ENCODE peak calls at places on chromosomes 12 and 14, in eight cellular contexts. S is tibial artery; G is Panc1; Z is brain microvascular endothelial cell; V is CD8-positive, alpha-beta memory T cell; U is CD8-positive, alpha-beta T cell; C is breast epithelium; D is heart right ventricle. E is an unnamed sample.

GRCh38 chr12:19539836-19540235 is 100.5 kb downstream of the AEBP2 start:
- DNase-seq in S (no peak), G (no peak), Z (no peak), V (no peak), U (no peak), C (no peak), D (no peak), E (no peak)

GRCh38 chr14:60106341-60106740 is 14.6 kb downstream of the PCNX4 start:
- DNase-seq in S (no peak), G (no peak), Z (peak), V (no peak), U (no peak), C (no peak), D (no peak), E (no peak)

GRCh38 chr12:4242595-4242994 is 31.0 kb upstream of the CCND2 start:
- DNase-seq in S (no peak), G (no peak), Z (no peak), V (no peak), U (no peak), C (no peak), D (no peak), E (no peak)

GRCh38 chr12:100799770-100800169 is 5.2 kb downstream of the ANO4 start:
- DNase-seq in S (no peak), G (no peak), Z (no peak), V (no peak), U (no peak), C (no peak), D (no peak), E (no peak)

GRCh38 chr12:4857472-4858291 is 52.0 kb upstream of the KCNA1 start:
- DNase-seq in S (peak), G (peak), Z (peak), V (peak), U (peak), C (peak), D (peak), E (no peak)

GRCh38 chr14:90496379-90496778 is 99.5 kb downstream of the CALM1 start:
- DNase-seq in S (peak), G (no peak), Z (no peak), V (no peak), U (no peak), C (peak), D (no peak), E (no peak)

GRCh38 chr14:105171004-105171673 is 2.6 kb upstream of the JAG2 start:
- DNase-seq in S (no peak), G (no peak), Z (no peak), V (no peak), U (no peak), C (no peak), D (no peak), E (peak)

GRCh38 chr12:14810953-14811483 is 3.0 kb downstream of the SMCO3 start:
- DNase-seq in S (no peak), G (no peak), Z (peak), V (no peak), U (no peak), C (no peak), D (no peak), E (no peak)

GRCh38 chr12:64675795-64676194 is 65.5 kb downstream of the RASSF3 start:
- DNase-seq in S (peak), G (no peak), Z (peak), V (no peak), U (no peak), C (no peak), D (peak), E (no peak)

GRCh38 chr12:70070494-70071007 is 172.7 kb upstream of the CNOT2 start:
- DNase-seq in S (no peak), G (no peak), Z (no peak), V (no peak), U (no peak), C (no peak), D (no peak), E (no peak)

GRCh38 chr12:27424631-27425230 is 21.8 kb upstream of the SMCO2 start:
- DNase-seq in S (no peak), G (peak), Z (peak), V (no peak), U (no peak), C (no peak), D (peak), E (no peak)

GRCh38 chr12:14403711-14404164 is 38.3 kb downstream of the ATF7IP start:
- DNase-seq in S (no peak), G (no peak), Z (peak), V (peak), U (no peak), C (no peak), D (peak), E (no peak)

GRCh38 chr12:70698345-70698744 is 61.1 kb upstream of the PTPRB start:
- DNase-seq in S (no peak), G (no peak), Z (no peak), V (no peak), U (no peak), C (no peak), D (no peak), E (no peak)

GRCh38 chr12:59472273-59472672 is 123.6 kb upstream of the SLC16A7 start:
- DNase-seq in S (no peak), G (no peak), Z (no peak), V (no peak), U (no peak), C (no peak), D (no peak), E (no peak)

GRCh38 chr12:58346032-58346632 is 404.8 kb downstream of the ATP23 start:
- DNase-seq in S (no peak), G (no peak), Z (peak), V (no peak), U (no peak), C (no peak), D (no peak), E (no peak)

GRCh38 chr14:89941830-89942377 is 12.6 kb downstream of the EFCAB11 start:
- DNase-seq in S (no peak), G (no peak), Z (no peak), V (no peak), U (no peak), C (no peak), D (no peak), E (no peak)

GRCh38 chr12:46461459-46461858 is 88.9 kb upstream of the SLC38A2 start:
- DNase-seq in S (no peak), G (no peak), Z (no peak), V (no peak), U (no peak), C (no peak), D (no peak), E (no peak)

GRCh38 chr12:4664111-4664510 is 15.2 kb downstream of the NDUFA9 start:
- DNase-seq in S (no peak), G (no peak), Z (peak), V (no peak), U (no peak), C (no peak), D (no peak), E (no peak)

GRCh38 chr12:15796493-15797141 is 7.4 kb upstream of the EPS8 start:
- DNase-seq in S (no peak), G (no peak), Z (peak), V (no peak), U (no peak), C (no peak), D (no peak), E (no peak)

GRCh38 chr14:49982082-49982481 is 89.2 kb downstream of the ARF6 start:
- DNase-seq in S (no peak), G (no peak), Z (peak), V (no peak), U (no peak), C (no peak), D (no peak), E (no peak)

GRCh38 chr14:96852823-96853422 is 55.7 kb downstream of the VRK1 start:
- DNase-seq in S (no peak), G (peak), Z (peak), V (no peak), U (no peak), C (no peak), D (no peak), E (no peak)

GRCh38 chr14:101482066-101482465 is 79.2 kb upstream of the DIO3 start:
- DNase-seq in S (no peak), G (no peak), Z (no peak), V (no peak), U (no peak), C (no peak), D (no peak), E (no peak)

GRCh38 chr12:14505626-14506596 is 61.8 kb downstream of the PLBD1 start:
- DNase-seq in S (no peak), G (no peak), Z (no peak), V (no peak), U (no peak), C (no peak), D (no peak), E (no peak)

GRCh38 chr14:47246367-47246766 is 429.0 kb downstream of the MDGA2 start:
- DNase-seq in S (no peak), G (no peak), Z (no peak), V (no peak), U (no peak), C (no peak), D (no peak), E (no peak)

GRCh38 chr12:52338241-52338960 is 17.2 kb upstream of the KRT83 start:
- DNase-seq in S (peak), G (no peak), Z (no peak), V (no peak), U (no peak), C (peak), D (no peak), E (no peak)

GRCh38 chr14:92555440-92556111 is 42.0 kb downstream of the RIN3 start:
- DNase-seq in S (no peak), G (no peak), Z (no peak), V (no peak), U (no peak), C (no peak), D (no peak), E (peak)

GRCh38 chr12:70664463-70664862 is 27.2 kb upstream of the PTPRB start:
- DNase-seq in S (no peak), G (no peak), Z (no peak), V (no peak), U (no peak), C (no peak), D (no peak), E (no peak)

GRCh38 chr14:35046751-35047536 is 872 bp downstream of the FAM177A1 start:
- DNase-seq in S (no peak), G (no peak), Z (no peak), V (no peak), U (no peak), C (peak), D (peak), E (peak)

GRCh38 chr14:27995688-27996087 is 770.9 kb upstream of the FOXG1 start:
- DNase-seq in S (no peak), G (no peak), Z (no peak), V (no peak), U (no peak), C (no peak), D (no peak), E (peak)

GRCh38 chr12:76226956-76227355 is 121.3 kb downstream of the BBS10 start:
- DNase-seq in S (no peak), G (no peak), Z (no peak), V (no peak), U (no peak), C (no peak), D (no peak), E (no peak)

GRCh38 chr14:74018029-74018703 is 922 bp downstream of the ENTPD5 start:
- DNase-seq in S (no peak), G (no peak), Z (no peak), V (no peak), U (no peak), C (no peak), D (no peak), E (no peak)
- H3K4me3 ChIP-seq in S (peak), G (peak), Z (peak), V (peak), U (peak), C (peak), D (peak), E (peak)

GRCh38 chr12:118336123-118336522 is 36.6 kb downstream of the TAOK3 start:
- DNase-seq in S (no peak), G (no peak), Z (no peak), V (no peak), U (no peak), C (no peak), D (no peak), E (no peak)
- H3K27ac ChIP-seq in S (no peak), G (peak), Z (no peak), V (no peak), U (no peak), C (no peak), D (no peak), E (no peak)

DNA sequence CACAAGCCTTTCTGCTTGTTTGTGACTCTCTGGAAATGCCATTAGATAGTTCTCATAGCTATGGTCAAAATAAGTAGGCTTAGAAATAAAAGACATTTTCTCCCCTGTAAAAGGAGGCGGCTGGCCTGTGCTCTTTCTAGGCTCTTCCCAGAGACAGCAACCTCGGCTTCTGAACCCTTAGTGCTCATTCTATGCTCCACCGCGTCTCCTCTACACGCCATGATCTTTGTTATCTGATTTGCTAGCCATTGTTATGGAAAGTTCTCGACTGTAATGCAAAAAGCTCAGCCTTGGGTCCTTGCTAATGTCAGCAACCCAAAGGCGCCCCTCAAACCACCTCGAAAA is 64.5 kb downstream of the CRADD start:
- DNase-seq in S (no peak), G (no peak), Z (no peak), V (no peak), U (no peak), C (no peak), D (no peak), E (no peak)
- H3K4me3 ChIP-seq in S (peak), G (peak), Z (peak), V (peak), U (peak), C (peak), D (peak), E (peak)

DNA sequence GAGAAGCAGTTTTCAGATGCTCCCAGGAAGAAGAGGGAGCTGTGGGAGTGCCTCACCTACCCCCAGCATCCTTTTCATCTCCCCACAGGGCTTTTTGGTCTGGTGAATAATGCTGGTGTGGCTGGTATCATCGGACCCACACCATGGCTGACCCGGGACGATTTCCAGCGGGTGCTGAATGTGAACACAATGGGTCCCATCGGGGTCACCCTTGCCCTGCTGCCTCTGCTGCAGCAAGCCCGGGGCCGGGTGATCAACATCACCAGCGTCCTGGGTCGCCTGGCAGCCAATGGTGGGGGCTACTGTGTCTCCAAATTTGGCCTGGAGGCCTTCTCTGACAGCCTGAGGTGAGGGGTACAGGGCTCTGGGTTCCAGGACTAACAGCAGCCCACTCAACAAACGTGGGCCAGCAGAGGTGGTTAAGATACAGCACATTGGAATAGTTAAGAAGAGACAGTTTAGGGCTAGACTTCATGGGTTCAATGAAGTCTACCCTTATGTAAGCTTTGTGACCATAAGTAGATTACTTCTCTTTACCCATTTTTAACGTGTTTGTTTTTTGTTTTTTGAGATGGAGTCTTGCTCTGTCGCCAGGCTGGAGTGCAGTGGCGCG is 1.5 kb downstream of the RDH5 start:
- DNase-seq in S (no peak), G (no peak), Z (no peak), V (peak), U (no peak), C (no peak), D (no peak), E (no peak)
- H3K27ac ChIP-seq in S (peak), G (no peak), Z (no peak), V (no peak), U (no peak), C (peak), D (peak), E (peak)

GRCh38 chr14:104140213-104140462 is 1.8 kb downstream of the KIF26A start:
- DNase-seq in S (no peak), G (no peak), Z (no peak), V (peak), U (no peak), C (no peak), D (no peak), E (no peak)

GRCh38 chr14:104140463-104141331 is 2.3 kb downstream of the KIF26A start:
- DNase-seq in S (peak), G (no peak), Z (no peak), V (peak), U (no peak), C (no peak), D (no peak), E (peak)

GRCh38 chr14:104138891-104139459 is 588 bp downstream of the KIF26A start:
- DNase-seq in S (peak), G (no peak), Z (no peak), V (peak), U (no peak), C (no peak), D (no peak), E (peak)

GRCh38 chr14:104138098-104138890 is at the start of gene KIF26A:
- DNase-seq in S (peak), G (no peak), Z (no peak), V (peak), U (no peak), C (no peak), D (peak), E (no peak)

GRCh38 chr14:104139460-104140212 is 1.2 kb downstream of the KIF26A start:
- DNase-seq in S (peak), G (no peak), Z (no peak), V (peak), U (no peak), C (no peak), D (peak), E (peak)
- H3K4me3 ChIP-seq in S (peak), G (peak), Z (no peak), V (no peak), U (no peak), C (peak), D (peak), E (peak)

GRCh38 chr12:98740751-98741150 is 95.7 kb downstream of the APAF1 start:
- DNase-seq in S (no peak), G (no peak), Z (no peak), V (no peak), U (no peak), C (no peak), D (no peak), E (no peak)
- H3K27ac ChIP-seq in S (no peak), G (no peak), Z (no peak), V (no peak), U (no peak), C (no peak), D (no peak), E (no peak)

DNA sequence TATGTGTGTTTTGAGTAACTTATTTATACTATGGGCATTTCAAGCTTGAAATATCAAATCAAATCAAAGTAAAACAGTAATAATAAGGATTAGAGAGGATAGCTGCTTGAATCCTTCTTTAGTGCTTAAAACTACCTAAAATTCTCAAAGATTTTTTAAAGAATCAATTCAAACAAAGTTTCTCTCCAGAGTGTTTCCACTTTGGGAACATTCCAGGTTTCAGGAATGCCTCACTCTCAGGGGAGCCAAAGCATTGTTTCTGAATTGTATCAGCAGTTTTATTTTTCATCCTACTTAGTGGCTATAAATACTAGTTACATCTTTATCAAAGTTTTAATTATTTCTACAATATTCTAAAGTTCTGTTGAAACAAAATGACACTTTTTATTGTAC is 796 bp downstream of the RASSF9 start:
- DNase-seq in S (no peak), G (no peak), Z (no peak), V (no peak), U (no peak), C (no peak), D (no peak), E (no peak)
- H3K4me3 ChIP-seq in S (peak), G (no peak), Z (peak), V (no peak), U (no peak), C (peak), D (peak), E (no peak)

GRCh38 chr14:91533623-91534022 is 23.5 kb upstream of the PPP4R3A start:
- DNase-seq in S (no peak), G (no peak), Z (no peak), V (no peak), U (no peak), C (no peak), D (no peak), E (no peak)

GRCh38 chr14:91536327-91536726 is 26.2 kb upstream of the PPP4R3A start:
- DNase-seq in S (no peak), G (no peak), Z (no peak), V (no peak), U (no peak), C (no peak), D (no peak), E (no peak)
- H3K27ac ChIP-seq in S (no peak), G (no peak), Z (no peak), V (no peak), U (no peak), C (no peak), D (no peak), E (no peak)

E was measured in upper lobe of left lung.